ENCODE peak calls at places on chromosomes 4 and X, in eight cellular contexts. W is fibroblast of gingiva, T is colonic mucosa, A is pons, E is transverse colon, O is HFF-Myc, I is NCI-H524, X is NCI-H1048. Z is an unnamed sample.

GRCh38 chrX:13120017-13120416 is 75.6 kb upstream of the FAM9C start:
- DNase-seq in W (no peak), T (peak), A (peak), E (peak), O (no peak), I (no peak), X (no peak), Z (no peak)

GRCh38 chrX:52353838-52354237 is 15.0 kb upstream of the XAGE2 start:
- DNase-seq in W (no peak), T (no peak), A (no peak), E (no peak), O (no peak), I (no peak), X (no peak), Z (no peak)

GRCh38 chr4:40289366-40290188 is 45.6 kb upstream of the CHRNA9 start:
- DNase-seq in W (no peak), T (no peak), A (no peak), E (no peak), O (no peak), I (peak), X (no peak), Z (no peak)

GRCh38 chr4:83205760-83206159 is 78.8 kb downstream of the COQ2 start:
- DNase-seq in W (no peak), T (no peak), A (no peak), E (no peak), O (no peak), I (no peak), X (no peak), Z (no peak)

GRCh38 chr4:154591890-154592289 is 1.3 kb upstream of the FGA start:
- DNase-seq in W (no peak), T (no peak), A (no peak), E (no peak), O (no peak), I (no peak), X (no peak), Z (no peak)

GRCh38 chr4:150211821-150212445 is 133.7 kb downstream of the DCLK2 start:
- DNase-seq in W (peak), T (no peak), A (no peak), E (no peak), O (peak), I (no peak), X (no peak), Z (no peak)

GRCh38 chrX:24479924-24480722 is 15.0 kb downstream of the PDK3 start:
- DNase-seq in W (no peak), T (peak), A (peak), E (peak), O (no peak), I (no peak), X (no peak), Z (peak)

GRCh38 chrX:97504435-97504834 is 620.7 kb downstream of the RPA4 start:
- DNase-seq in W (no peak), T (no peak), A (no peak), E (no peak), O (no peak), I (no peak), X (no peak), Z (no peak)

Z was measured in stimulated activated effector memory CD8-positive, alpha-beta T cell treated with anti-CD3 and anti-CD28 coated beads, Interleukin-12 subunit alpha, Interleukin-12 subunit beta, amount 100 ng/mL, for 72 hours.